ENCODE peak calls at places on chromosome 15, in six cellular contexts. L is CD4-positive, alpha-beta T cell; W is memory B cell; I is Calu3; H is kidney; M is amygdala. C is an unnamed sample.

GRCh38 chr15:92677998-92678397 is 22.4 kb upstream of the FAM174B start:
- DNase-seq in M (no peak), W (no peak), I (no peak), H (no peak), L (no peak), C (no peak)

GRCh38 chr15:56736308-56736707 is 3.0 kb upstream of the ZNF280D start:
- DNase-seq in H (no peak), I (no peak), M (no peak), L (no peak), W (no peak), C (no peak)

GRCh38 chr15:49946681-49947080 is 172.4 kb downstream of the ATP8B4 start:
- DNase-seq in I (no peak), M (no peak), L (no peak), H (no peak), W (no peak), C (no peak)

GRCh38 chr15:89822951-89823701 is 8.5 kb upstream of the ANPEP start:
- DNase-seq in W (no peak), M (no peak), H (no peak), I (no peak), L (no peak), C (no peak)

GRCh38 chr15:88512606-88513005 is 33.9 kb downstream of the DET1 start:
- DNase-seq in I (no peak), M (no peak), W (no peak), H (no peak), L (no peak), C (no peak)

GRCh38 chr15:89446260-89446891 is 50.0 kb downstream of the RHCG start:
- DNase-seq in L (no peak), W (no peak), H (no peak), I (no peak), M (no peak), C (no peak)

GRCh38 chr15:57957113-57957512 is 108.4 kb downstream of the ALDH1A2 start:
- DNase-seq in I (no peak), W (no peak), M (no peak), H (no peak), L (no peak), C (no peak)

GRCh38 chr15:49361370-49361769 is 61.7 kb upstream of the FGF7 start:
- DNase-seq in H (no peak), I (no peak), W (no peak), L (no peak), M (no peak), C (no peak)

GRCh38 chr15:46616033-46616432 is 981.2 kb downstream of the SQOR start:
- DNase-seq in I (no peak), L (no peak), M (no peak), H (no peak), W (no peak), C (no peak)

GRCh38 chr15:68783226-68784054 is 37.3 kb downstream of the ANP32A start:
- DNase-seq in L (peak), I (peak), M (no peak), H (no peak), W (peak), C (peak)

GRCh38 chr15:88258021-88258641 is 1.6 kb upstream of the NTRK3 start:
- DNase-seq in I (no peak), M (peak), W (no peak), H (no peak), L (no peak), C (no peak)

GRCh38 chr15:28880680-28881079 is 5.1 kb upstream of the APBA2 start:
- DNase-seq in M (no peak), L (no peak), H (peak), W (no peak), I (no peak), C (no peak)

GRCh38 chr15:92906563-92907081 is 6.5 kb downstream of the CHD2 start:
- DNase-seq in W (no peak), L (no peak), M (no peak), I (peak), H (no peak), C (no peak)

GRCh38 chr15:83694030-83694429 is 40.1 kb downstream of the ADAMTSL3 start:
- DNase-seq in W (no peak), I (peak), M (no peak), L (no peak), H (no peak), C (no peak)

GRCh38 chr15:36330598-36330997 is 248.8 kb upstream of the CDIN1 start:
- DNase-seq in M (no peak), H (no peak), I (no peak), W (no peak), L (no peak), C (no peak)

GRCh38 chr15:56202737-56203136 is 40.9 kb downstream of the RFX7 start:
- DNase-seq in M (no peak), L (no peak), I (no peak), W (no peak), H (no peak), C (no peak)

GRCh38 chr15:80885180-80885579 is 104.4 kb downstream of the MESD start:
- DNase-seq in M (no peak), H (no peak), W (no peak), L (no peak), I (no peak), C (no peak)

GRCh38 chr15:65175511-65175910 is 9.6 kb downstream of the CLPX start:
- DNase-seq in H (no peak), L (no peak), M (no peak), I (no peak), W (no peak), C (no peak)

GRCh38 chr15:38961886-38962285 is 397.3 kb upstream of the RASGRP1 start:
- DNase-seq in M (no peak), I (no peak), W (no peak), H (no peak), L (no peak), C (no peak)

GRCh38 chr15:79265167-79265566 is 17.4 kb upstream of the ANKRD34C start:
- DNase-seq in L (no peak), M (no peak), H (no peak), W (no peak), I (peak), C (no peak)

GRCh38 chr15:53506370-53506769 is 253.1 kb downstream of the WDR72 start:
- DNase-seq in I (no peak), M (no peak), H (no peak), W (no peak), L (no peak), C (no peak)

GRCh38 chr15:89746386-89746974 is 4.6 kb downstream of the MESP1 start:
- DNase-seq in I (no peak), W (no peak), M (no peak), H (no peak), L (no peak), C (no peak)

GRCh38 chr15:69480932-69481331 is 28.3 kb downstream of the RPLP1 start:
- DNase-seq in M (no peak), H (no peak), L (no peak), I (peak), W (no peak), C (no peak)

GRCh38 chr15:97082835-97083234 is 752.3 kb downstream of the NR2F2 start:
- DNase-seq in W (no peak), H (no peak), I (no peak), L (no peak), M (no peak), C (no peak)